ENCODE peak calls at places on chromosomes 11 and 22, in nine cellular contexts. F is ovary; W is CD8-positive, alpha-beta T cell; B is PC-3; M is GM06990; Q is lower lobe of right lung; E is OCI-LY7; O is IMR-90; N is cardiac muscle cell. C is an unnamed sample.

GRCh38 chr11:30196400-30197206 is 34.2 kb upstream of the FSHB start:
- DNase-seq in F (peak; percentile 16), W (peak; percentile 6), B (peak; percentile 49), M (peak; percentile 18), Q (peak; percentile 52), E (peak; percentile 51), O (peak; percentile 37), N (peak; percentile 68), C (peak; percentile 70)

GRCh38 chr22:27554106-27554814 is 247.3 kb downstream of the MN1 start:
- DNase-seq in F (peak; percentile 48), W (no peak), B (peak; percentile 10), M (no peak), Q (no peak), E (no peak), O (peak; percentile 20), N (peak; percentile 82), C (no peak)

GRCh38 chr11:77073328-77074001 is 6.7 kb downstream of the CAPN5 start:
- DNase-seq in F (peak; percentile 95), W (no peak), B (peak; percentile 75), M (no peak), Q (peak; percentile 60), E (no peak), O (peak; percentile 94), N (peak; percentile 96), C (no peak)

GRCh38 chr22:41021039-41021654 is 70.0 kb downstream of the RBX1 start:
- DNase-seq in F (peak; percentile 28), W (no peak), B (no peak), M (peak; percentile 12), Q (peak; percentile 55), E (peak; percentile 59), O (no peak), N (peak; percentile 10), C (peak; percentile 25)

GRCh38 chr11:131754671-131755070 is 384.3 kb downstream of the NTM start:
- DNase-seq in F (no peak), W (no peak), B (peak; percentile 14), M (no peak), Q (no peak), E (no peak), O (peak; percentile 63), N (no peak), C (no peak)

GRCh38 chr22:50303848-50304527 is 3.5 kb downstream of the PLXNB2 start:
- DNase-seq in F (no peak), W (no peak), B (peak; percentile 50), M (no peak), Q (peak; percentile 81), E (peak; percentile 38), O (no peak), N (no peak), C (no peak)

GRCh38 chr11:79561496-79561895 is 120.7 kb upstream of the TENM4 start:
- DNase-seq in F (no peak), W (no peak), B (no peak), M (no peak), Q (no peak), E (no peak), O (no peak), N (no peak), C (no peak)

GRCh38 chr22:38248280-38248679 is 24.5 kb downstream of the TMEM184B start:
- DNase-seq in F (no peak), W (no peak), B (no peak), M (no peak), Q (no peak), E (no peak), O (no peak), N (no peak), C (no peak)

GRCh38 chr11:119691020-119691666 is 37.9 kb downstream of the NECTIN1 start:
- DNase-seq in F (no peak), W (no peak), B (no peak), M (no peak), Q (no peak), E (no peak), O (no peak), N (no peak), C (peak; percentile 39)

GRCh38 chr11:24375351-24375750 is 121.5 kb upstream of the LUZP2 start:
- DNase-seq in F (no peak), W (no peak), B (no peak), M (no peak), Q (no peak), E (no peak), O (no peak), N (no peak), C (no peak)

GRCh38 chr11:75454987-75455386 is 22.0 kb upstream of the KLHL35 start:
- DNase-seq in F (no peak), W (no peak), B (no peak), M (no peak), Q (no peak), E (no peak), O (no peak), N (no peak), C (no peak)

GRCh38 chr22:29225422-29226090 is 19.9 kb downstream of the EMID1 start:
- DNase-seq in F (no peak), W (no peak), B (no peak), M (no peak), Q (no peak), E (no peak), O (peak; percentile 42), N (peak; percentile 23), C (no peak)

GRCh38 chr22:48546653-48547424 is 1280.8 kb downstream of the BRD1 start:
- DNase-seq in F (no peak), W (no peak), B (no peak), M (no peak), Q (no peak), E (no peak), O (no peak), N (no peak), C (no peak)

GRCh38 chr11:12075822-12076821 is 34.3 kb upstream of the MICAL2 start:
- DNase-seq in F (no peak), W (no peak), B (peak; percentile 52), M (no peak), Q (no peak), E (no peak), O (peak; percentile 100), N (peak; percentile 94), C (no peak)
- H3K4me3 ChIP-seq in F (no peak overlapping the region), W (no peak overlapping the region), B (no peak overlapping the region), M (no peak overlapping the region), Q (no peak overlapping the region), E (no peak overlapping the region), O (peak overlapping the region; percentile 9), N (no peak overlapping the region), C (no peak overlapping the region)

GRCh38 chr11:2990617-2991476 is 1.3 kb downstream of the NAP1L4 start:
- DNase-seq in F (no peak), W (no peak), B (peak; percentile 34), M (no peak), Q (no peak), E (peak; percentile 62), O (no peak), N (no peak), C (peak; percentile 50)

GRCh38 chr11:2993000-2993330 is 836 bp upstream of the NAP1L4 start:
- DNase-seq in F (no peak), W (no peak), B (no peak), M (no peak), Q (no peak), E (no peak), O (no peak), N (no peak), C (no peak)

GRCh38 chr11:2994336-2994730 is 2.2 kb upstream of the NAP1L4 start:
- DNase-seq in F (no peak), W (no peak), B (no peak), M (no peak), Q (no peak), E (no peak), O (no peak), N (no peak), C (no peak)

GRCh38 chr11:2991477-2992233 is 474 bp downstream of the NAP1L4 start:
- DNase-seq in F (no peak), W (no peak), B (no peak), M (no peak), Q (no peak), E (no peak), O (peak; percentile 20), N (peak; percentile 65), C (peak; percentile 29)

DNA sequence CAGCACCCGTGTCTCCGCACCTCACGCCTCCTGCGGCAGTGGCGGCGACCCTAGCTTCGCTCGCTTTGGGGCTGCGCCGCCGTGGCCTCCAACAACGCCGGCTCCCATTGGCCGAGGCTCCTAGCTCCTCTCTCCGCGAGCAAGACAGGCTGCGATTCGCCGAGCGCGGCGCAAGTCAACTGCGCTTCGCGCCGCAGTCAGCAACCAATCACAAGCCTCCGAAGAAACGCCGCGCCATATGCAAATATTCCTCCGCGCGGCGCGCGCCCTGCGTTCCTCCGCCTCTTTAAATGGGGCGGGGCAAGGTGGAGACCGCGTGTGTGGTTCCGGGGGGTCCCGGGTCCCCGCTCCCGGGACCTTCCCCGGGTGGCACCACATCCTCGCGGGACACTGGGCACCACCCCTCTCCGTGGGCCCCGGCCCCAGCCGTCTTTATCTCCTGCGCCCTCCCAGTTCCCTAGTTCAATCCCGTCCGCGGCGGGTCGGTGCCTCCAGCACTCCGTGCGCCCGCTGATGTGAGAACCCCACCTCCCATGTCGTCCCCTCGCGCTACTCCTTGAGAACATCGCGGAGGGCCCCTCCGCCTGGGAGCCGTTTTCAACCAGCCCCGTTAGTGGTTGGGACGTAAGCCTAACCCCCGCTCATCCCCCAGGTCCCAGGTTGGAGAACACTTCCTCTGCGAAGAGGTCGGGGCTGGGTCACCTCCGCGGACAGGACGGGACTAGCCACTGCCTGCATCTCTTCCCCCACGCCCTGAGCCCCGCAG is at the start of gene NAP1L4:
- DNase-seq in F (peak; percentile 95), W (peak; percentile 93), B (peak; percentile 98), M (peak; percentile 96), Q (peak; percentile 98), E (peak; percentile 98), O (peak; percentile 95), N (peak; percentile 97), C (peak; percentile 98)
- TF ChIP-seq CTCF in F (no peak), W (no peak), B (no peak), M (no peak), Q (no peak), E (no peak), O (no peak), N (no peak), C (no peak)

DNA sequence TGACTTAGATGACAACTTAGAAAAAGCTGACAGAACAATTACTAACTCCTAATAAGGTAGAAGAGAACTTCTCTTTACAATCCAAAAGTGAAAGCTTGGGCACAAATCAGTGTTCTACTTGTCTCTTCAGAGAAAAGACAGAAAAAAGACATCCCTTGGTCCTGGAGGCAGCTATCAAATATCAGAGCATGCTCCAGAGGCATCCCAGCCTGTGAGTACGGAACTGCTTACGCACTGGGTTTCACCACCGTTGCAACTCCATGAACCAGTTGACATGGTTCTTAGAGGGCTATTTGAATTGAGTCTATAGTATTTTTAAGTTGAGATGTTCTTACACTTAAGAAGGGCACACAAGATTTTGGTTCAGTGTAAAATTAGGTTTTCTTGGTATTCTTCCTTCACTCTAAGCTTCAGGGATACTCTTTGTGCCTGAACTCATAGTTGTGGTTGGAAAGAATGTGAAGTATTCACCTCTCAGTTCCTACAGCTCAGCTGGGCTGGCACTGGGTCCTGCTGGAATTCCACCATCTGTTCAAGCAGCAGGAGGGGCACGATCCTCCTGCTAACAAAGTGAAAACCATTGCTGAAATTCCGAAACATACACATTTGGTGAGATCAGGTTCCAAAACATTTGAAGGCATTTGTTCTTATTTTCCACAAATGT is 6.3 kb downstream of the AKIP1 start:
- DNase-seq in F (peak; percentile 61), W (no peak), B (peak; percentile 51), M (no peak), Q (peak; percentile 75), E (no peak), O (peak; percentile 93), N (peak; percentile 94), C (no peak)
- H3K4me3 ChIP-seq in F (no peak overlapping the region), W (no peak overlapping the region), B (no peak overlapping the region), M (no peak overlapping the region), Q (peak overlapping the region; percentile 3), E (no peak overlapping the region), O (no peak overlapping the region), N (no peak overlapping the region), C (no peak overlapping the region)

GRCh38 chr22:19002684-19003038 is 66.6 kb upstream of the PRODH start:
- DNase-seq in F (no peak), W (no peak), B (no peak), M (no peak), Q (no peak), E (no peak), O (no peak), N (no peak), C (no peak)
- TF ChIP-seq CTCF in F (no peak), W (no peak), B (no peak), M (no peak), Q (no peak), E (no peak), O (no peak), N (no peak), C (no peak)

C was measured in GM12865.